ENCODE peak calls at places on chromosomes 13 and 19, in six cellular contexts. One of them, this sample, is unnamed.

GRCh38 chr13:39779337-39780270 is 124.1 kb downstream of the COG6 start:
- ATAC-seq in K562: no peak
- ATAC-seq in HepG2: no peak
- ATAC-seq in upper lobe of left lung: no peak
- ATAC-seq in GM12878: no peak
- ATAC-seq in A549: no peak
- ATAC-seq in this sample: no peak

GRCh38 chr19:38583219-38583984 is 34.4 kb downstream of the MAP4K1 start:
- ATAC-seq in K562: peak; percentile 23
- ATAC-seq in HepG2: no peak
- ATAC-seq in upper lobe of left lung: no peak
- ATAC-seq in GM12878: peak; percentile 95
- ATAC-seq in A549: peak; percentile 51
- ATAC-seq in this sample: no peak

GRCh38 chr13:93708323-93709075 is 481.9 kb downstream of the GPC6 start:
- ATAC-seq in K562: no peak
- ATAC-seq in HepG2: no peak
- ATAC-seq in upper lobe of left lung: no peak
- ATAC-seq in GM12878: no peak
- ATAC-seq in A549: no peak
- ATAC-seq in this sample: no peak

GRCh38 chr19:16509141-16510061 is 13.2 kb downstream of the C19orf44 start:
- ATAC-seq in K562: no peak
- ATAC-seq in HepG2: no peak
- ATAC-seq in upper lobe of left lung: peak; percentile 63
- ATAC-seq in GM12878: no peak
- ATAC-seq in A549: no peak
- ATAC-seq in this sample: peak; percentile 78

GRCh38 chr19:10863107-10863700 is 8.1 kb upstream of the CARM1 start:
- ATAC-seq in K562: peak; percentile 67
- ATAC-seq in HepG2: peak; percentile 51
- ATAC-seq in upper lobe of left lung: peak; percentile 78
- ATAC-seq in GM12878: no peak
- ATAC-seq in A549: no peak
- ATAC-seq in this sample: peak; percentile 29

GRCh38 chr13:21436582-21436981 is 22.5 kb downstream of the ZDHHC20 start:
- ATAC-seq in K562: no peak
- ATAC-seq in HepG2: no peak
- ATAC-seq in upper lobe of left lung: no peak
- ATAC-seq in GM12878: peak; percentile 56
- ATAC-seq in A549: no peak
- ATAC-seq in this sample: no peak

GRCh38 chr13:46648166-46648607 is 95.2 kb downstream of the LRCH1 start:
- ATAC-seq in K562: peak; percentile 81
- ATAC-seq in HepG2: peak; percentile 92
- ATAC-seq in upper lobe of left lung: peak; percentile 46
- ATAC-seq in GM12878: peak; percentile 95
- ATAC-seq in A549: no peak
- ATAC-seq in this sample: peak; percentile 22

GRCh38 chr13:40114305-40114896 is 458.9 kb downstream of the COG6 start:
- ATAC-seq in K562: no peak
- ATAC-seq in HepG2: no peak
- ATAC-seq in upper lobe of left lung: no peak
- ATAC-seq in GM12878: no peak
- ATAC-seq in A549: no peak
- ATAC-seq in this sample: no peak

GRCh38 chr19:51740356-51740755 is 11.3 kb downstream of the FPR1 start:
- ATAC-seq in K562: no peak
- ATAC-seq in HepG2: no peak
- ATAC-seq in upper lobe of left lung: no peak
- ATAC-seq in GM12878: no peak
- ATAC-seq in A549: no peak
- ATAC-seq in this sample: no peak

GRCh38 chr13:52784591-52785340 is 45.1 kb upstream of the CNMD start:
- ATAC-seq in K562: no peak
- ATAC-seq in HepG2: no peak
- ATAC-seq in upper lobe of left lung: no peak
- ATAC-seq in GM12878: no peak
- ATAC-seq in A549: no peak
- ATAC-seq in this sample: no peak
- TF ChIP-seq POLR2A in K562: no peak
- TF ChIP-seq POLR2A in HepG2: no peak
- TF ChIP-seq POLR2A in upper lobe of left lung: no peak
- TF ChIP-seq POLR2A in GM12878: no peak
- TF ChIP-seq POLR2A in A549: no peak
- TF ChIP-seq POLR2A in this sample: no peak

GRCh38 chr19:47372603-47373002 is 23.5 kb downstream of the DHX34 start:
- ATAC-seq in K562: no peak
- ATAC-seq in HepG2: no peak
- ATAC-seq in upper lobe of left lung: no peak
- ATAC-seq in GM12878: no peak
- ATAC-seq in A549: no peak
- ATAC-seq in this sample: no peak

GRCh38 chr19:47373246-47374240 is 24.4 kb downstream of the DHX34 start:
- ATAC-seq in K562: no peak
- ATAC-seq in HepG2: no peak
- ATAC-seq in upper lobe of left lung: no peak
- ATAC-seq in GM12878: no peak
- ATAC-seq in A549: no peak
- ATAC-seq in this sample: no peak

GRCh38 chr19:47374876-47375693 is 26.0 kb downstream of the DHX34 start:
- ATAC-seq in K562: no peak
- ATAC-seq in HepG2: no peak
- ATAC-seq in upper lobe of left lung: no peak
- ATAC-seq in GM12878: no peak
- ATAC-seq in A549: no peak
- ATAC-seq in this sample: no peak

GRCh38 chr19:47371269-47371668 is 22.2 kb downstream of the DHX34 start:
- ATAC-seq in K562: no peak
- ATAC-seq in HepG2: no peak
- ATAC-seq in upper lobe of left lung: no peak
- ATAC-seq in GM12878: no peak
- ATAC-seq in A549: no peak
- ATAC-seq in this sample: no peak

DNA sequence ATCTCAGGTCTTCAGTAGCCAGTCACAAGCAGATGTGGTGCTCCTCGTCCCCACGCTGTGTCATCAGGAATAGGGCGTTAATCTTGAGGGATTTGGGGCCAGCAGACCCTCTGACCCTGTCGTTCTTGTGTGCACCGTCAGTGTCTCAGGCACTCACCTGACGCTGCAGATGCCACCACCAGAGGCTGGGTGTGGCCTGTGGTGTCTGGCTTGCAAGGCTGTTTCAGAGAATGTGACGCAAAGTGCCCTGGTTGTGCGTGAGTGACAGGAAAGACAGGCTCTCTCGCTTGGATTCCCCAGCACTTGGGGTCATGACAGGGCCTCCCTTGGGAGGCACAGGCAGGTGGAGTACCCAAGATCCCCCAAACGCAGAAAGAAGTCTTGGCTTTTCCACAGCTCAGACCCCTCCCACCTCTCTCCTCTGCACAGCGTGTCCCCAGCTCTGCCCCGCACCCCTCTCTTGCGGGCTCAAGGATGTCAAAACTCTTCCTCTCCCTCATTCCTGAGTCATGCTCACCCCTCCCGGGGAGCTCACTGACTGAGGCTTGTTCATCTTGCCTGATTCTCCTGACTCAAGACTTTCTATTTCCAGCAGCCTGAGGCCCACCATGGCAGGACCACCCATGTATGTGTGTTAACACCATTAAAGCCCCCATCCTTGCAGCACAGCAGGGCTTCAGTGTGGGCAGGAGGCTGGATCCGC is 21.0 kb downstream of the DHX34 start:
- ATAC-seq in K562: no peak
- ATAC-seq in HepG2: no peak
- ATAC-seq in upper lobe of left lung: peak; percentile 73
- ATAC-seq in GM12878: no peak
- ATAC-seq in A549: peak; percentile 35
- ATAC-seq in this sample: no peak
- TF ChIP-seq EP300 in K562: no peak
- TF ChIP-seq EP300 in HepG2: no peak
- TF ChIP-seq EP300 in upper lobe of left lung: no peak
- TF ChIP-seq EP300 in GM12878: no peak
- TF ChIP-seq EP300 in A549: no peak
- TF ChIP-seq EP300 in this sample: no peak

GRCh38 chr13:73138276-73138950 is 79.6 kb downstream of the KLF5 start:
- ATAC-seq in K562: no peak
- ATAC-seq in HepG2: peak; percentile 79
- ATAC-seq in upper lobe of left lung: peak; percentile 9
- ATAC-seq in GM12878: no peak
- ATAC-seq in A549: peak; percentile 98
- ATAC-seq in this sample: no peak
- TF ChIP-seq POLR2A in K562: no peak
- TF ChIP-seq POLR2A in HepG2: no peak
- TF ChIP-seq POLR2A in upper lobe of left lung: no peak
- TF ChIP-seq POLR2A in GM12878: no peak
- TF ChIP-seq POLR2A in A549: no peak
- TF ChIP-seq POLR2A in this sample: no peak

GRCh38 chr19:32868206-32868950 is 1.2 kb downstream of the SLC7A9 start:
- ATAC-seq in K562: no peak
- ATAC-seq in HepG2: no peak
- ATAC-seq in upper lobe of left lung: no peak
- ATAC-seq in GM12878: no peak
- ATAC-seq in A549: no peak
- ATAC-seq in this sample: no peak
- TF ChIP-seq EP300 in K562: no peak
- TF ChIP-seq EP300 in HepG2: no peak
- TF ChIP-seq EP300 in upper lobe of left lung: no peak
- TF ChIP-seq EP300 in GM12878: no peak
- TF ChIP-seq EP300 in A549: no peak
- TF ChIP-seq EP300 in this sample: no peak

DNA sequence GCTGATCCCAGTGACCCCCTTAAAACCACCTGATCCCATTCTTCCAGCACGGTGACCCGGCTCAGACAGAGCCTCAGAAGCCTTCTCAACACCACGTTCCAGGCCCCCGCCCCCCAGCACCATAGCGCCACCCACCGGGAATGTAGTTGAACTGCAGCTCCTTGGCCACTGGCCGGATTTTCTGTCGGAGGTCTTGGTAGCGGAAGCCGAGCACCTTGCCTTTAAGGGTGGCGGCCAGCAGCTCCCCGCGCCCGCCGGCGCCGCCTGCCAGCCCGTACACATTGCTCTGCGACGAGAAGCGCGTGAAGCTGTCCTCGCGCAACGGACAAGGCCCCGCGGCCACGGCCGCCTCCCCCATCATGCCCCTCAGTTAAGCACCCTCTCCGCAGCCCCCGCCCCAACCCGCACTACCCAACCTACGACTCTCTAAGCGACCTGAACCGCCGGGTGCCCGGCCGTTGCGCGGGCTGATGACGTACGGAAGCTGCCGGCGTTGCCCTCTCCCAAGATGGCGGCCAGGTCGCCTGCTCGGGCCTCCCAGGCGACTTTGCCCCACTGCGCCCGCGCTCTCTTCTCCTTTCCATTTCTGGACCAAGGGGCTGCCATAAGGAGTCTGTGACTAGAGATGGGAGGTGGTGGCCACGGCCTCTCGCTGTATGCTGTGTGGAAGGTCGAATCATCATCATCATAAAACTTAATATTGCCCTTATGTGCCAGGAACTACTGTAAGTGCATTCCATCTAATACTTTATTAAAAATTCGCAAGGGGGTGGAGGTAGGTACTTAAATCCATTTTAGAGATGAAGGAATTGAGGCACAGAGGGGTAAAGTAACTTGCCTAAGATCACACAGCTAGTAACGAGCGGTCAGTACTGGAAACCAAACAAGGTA is at the start of gene KPTN:
- ATAC-seq in K562: peak; percentile 89
- ATAC-seq in HepG2: peak; percentile 86
- ATAC-seq in upper lobe of left lung: peak; percentile 92
- ATAC-seq in GM12878: peak; percentile 88
- ATAC-seq in A549: peak; percentile 84
- ATAC-seq in this sample: peak; percentile 93
- TF ChIP-seq POLR2A in K562: peak; percentile 87
- TF ChIP-seq POLR2A in HepG2: peak; percentile 82
- TF ChIP-seq POLR2A in upper lobe of left lung: no peak
- TF ChIP-seq POLR2A in GM12878: peak; percentile 91
- TF ChIP-seq POLR2A in A549: peak; percentile 88
- TF ChIP-seq POLR2A in this sample: peak; percentile 20

DNA sequence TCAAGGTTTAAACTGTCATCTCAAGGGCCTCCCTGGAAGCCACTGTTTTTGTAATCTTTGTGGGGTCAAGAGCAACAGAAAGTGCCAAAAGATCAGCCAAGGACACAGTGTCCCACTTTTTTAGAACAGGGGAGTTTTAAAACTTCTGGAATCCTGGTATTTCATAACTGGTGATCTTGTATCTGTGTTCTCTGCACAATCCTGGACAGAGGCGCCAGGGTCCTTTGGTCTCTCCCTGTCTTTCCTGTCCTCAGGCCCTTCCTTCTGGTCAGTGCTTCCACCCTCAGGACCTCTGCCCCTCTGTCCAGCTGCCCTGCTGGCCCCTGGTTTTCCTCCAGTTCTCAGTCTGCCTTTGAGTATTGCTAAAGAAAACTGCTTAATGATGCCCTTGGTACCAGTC is 47.3 kb downstream of the WASF3 start:
- ATAC-seq in K562: no peak
- ATAC-seq in HepG2: no peak
- ATAC-seq in upper lobe of left lung: peak; percentile 77
- ATAC-seq in GM12878: no peak
- ATAC-seq in A549: no peak
- ATAC-seq in this sample: peak; percentile 89
- TF ChIP-seq EP300 in K562: no peak
- TF ChIP-seq EP300 in HepG2: no peak
- TF ChIP-seq EP300 in upper lobe of left lung: no peak
- TF ChIP-seq EP300 in GM12878: no peak
- TF ChIP-seq EP300 in A549: no peak
- TF ChIP-seq EP300 in this sample: no peak

GRCh38 chr19:49335784-49336481 is 727 bp downstream of the CD37 start:
- ATAC-seq in K562: no peak
- ATAC-seq in HepG2: no peak
- ATAC-seq in upper lobe of left lung: no peak
- ATAC-seq in GM12878: peak; percentile 5
- ATAC-seq in A549: no peak
- ATAC-seq in this sample: no peak
- TF ChIP-seq POLR2A in K562: no peak
- TF ChIP-seq POLR2A in HepG2: no peak
- TF ChIP-seq POLR2A in upper lobe of left lung: no peak
- TF ChIP-seq POLR2A in GM12878: no peak
- TF ChIP-seq POLR2A in A549: no peak
- TF ChIP-seq POLR2A in this sample: no peak

This sample was measured in gastroesophageal sphincter.